ENCODE peak calls at places on chromosomes 11 and 22, in ten cellular contexts. One of them, this sample, is unnamed. For H3K36me3 and H3K4me1, the result is how much of the 10 kb centered on the place peaks cover.

GRCh38 chr22:46354176-46354992 is 18.9 kb downstream of the TRMU start:
- DNase-seq in pancreas: peak
- DNase-seq in GM23338: no peak
- DNase-seq in PC-9: no peak
- DNase-seq in ovary: peak
- DNase-seq in CD4-positive, alpha-beta memory T cell: no peak
- DNase-seq in naive thymus-derived CD4-positive, alpha-beta T cell: no peak
- DNase-seq in tibial artery: no peak
- DNase-seq in K562: no peak
- DNase-seq in stomach: no peak
- DNase-seq in this sample: no peak

GRCh38 chr11:73734996-73735395 is 25.9 kb downstream of the RAB6A start:
- DNase-seq in pancreas: no peak
- DNase-seq in GM23338: no peak
- DNase-seq in PC-9: no peak
- DNase-seq in ovary: no peak
- DNase-seq in CD4-positive, alpha-beta memory T cell: no peak
- DNase-seq in naive thymus-derived CD4-positive, alpha-beta T cell: no peak
- DNase-seq in tibial artery: no peak
- DNase-seq in K562: no peak
- DNase-seq in stomach: no peak
- DNase-seq in this sample: no peak

GRCh38 chr22:20783844-20784723 is 10.2 kb downstream of the SERPIND1 start:
- DNase-seq in pancreas: no peak
- DNase-seq in GM23338: peak
- DNase-seq in PC-9: peak
- DNase-seq in ovary: no peak
- DNase-seq in CD4-positive, alpha-beta memory T cell: peak
- DNase-seq in naive thymus-derived CD4-positive, alpha-beta T cell: peak
- DNase-seq in tibial artery: no peak
- DNase-seq in K562: peak
- DNase-seq in stomach: no peak
- DNase-seq in this sample: peak

GRCh38 chr22:36816635-36817428 is at the start of gene PVALB:
- DNase-seq in pancreas: peak
- DNase-seq in GM23338: peak
- DNase-seq in PC-9: peak
- DNase-seq in ovary: no peak
- DNase-seq in CD4-positive, alpha-beta memory T cell: no peak
- DNase-seq in naive thymus-derived CD4-positive, alpha-beta T cell: no peak
- DNase-seq in tibial artery: no peak
- DNase-seq in K562: peak
- DNase-seq in stomach: no peak
- DNase-seq in this sample: no peak

GRCh38 chr11:60370811-60371297 is 7.5 kb upstream of the MS4A7 start:
- DNase-seq in pancreas: no peak
- DNase-seq in GM23338: no peak
- DNase-seq in PC-9: no peak
- DNase-seq in ovary: no peak
- DNase-seq in CD4-positive, alpha-beta memory T cell: no peak
- DNase-seq in naive thymus-derived CD4-positive, alpha-beta T cell: no peak
- DNase-seq in tibial artery: no peak
- DNase-seq in K562: no peak
- DNase-seq in stomach: no peak
- DNase-seq in this sample: peak

GRCh38 chr11:130642994-130643393 is 194.5 kb downstream of the ADAMTS15 start:
- DNase-seq in pancreas: no peak
- DNase-seq in GM23338: no peak
- DNase-seq in PC-9: no peak
- DNase-seq in ovary: no peak
- DNase-seq in CD4-positive, alpha-beta memory T cell: no peak
- DNase-seq in naive thymus-derived CD4-positive, alpha-beta T cell: no peak
- DNase-seq in tibial artery: no peak
- DNase-seq in K562: no peak
- DNase-seq in stomach: no peak
- DNase-seq in this sample: no peak

GRCh38 chr11:119055901-119056300 is 1.1 kb downstream of the HYOU1 start:
- DNase-seq in pancreas: no peak
- DNase-seq in GM23338: peak
- DNase-seq in PC-9: no peak
- DNase-seq in ovary: no peak
- DNase-seq in CD4-positive, alpha-beta memory T cell: no peak
- DNase-seq in naive thymus-derived CD4-positive, alpha-beta T cell: no peak
- DNase-seq in tibial artery: no peak
- DNase-seq in K562: peak
- DNase-seq in stomach: no peak
- DNase-seq in this sample: no peak

GRCh38 chr22:44161673-44162072 is 19.1 kb upstream of the PARVG start:
- DNase-seq in pancreas: no peak
- DNase-seq in GM23338: no peak
- DNase-seq in PC-9: no peak
- DNase-seq in ovary: no peak
- DNase-seq in CD4-positive, alpha-beta memory T cell: no peak
- DNase-seq in naive thymus-derived CD4-positive, alpha-beta T cell: no peak
- DNase-seq in tibial artery: no peak
- DNase-seq in K562: no peak
- DNase-seq in stomach: no peak
- DNase-seq in this sample: no peak

GRCh38 chr11:64469288-64469687 is 110.3 kb downstream of the RPS6KA4 start:
- DNase-seq in pancreas: no peak
- DNase-seq in GM23338: no peak
- DNase-seq in PC-9: no peak
- DNase-seq in ovary: no peak
- DNase-seq in CD4-positive, alpha-beta memory T cell: no peak
- DNase-seq in naive thymus-derived CD4-positive, alpha-beta T cell: no peak
- DNase-seq in tibial artery: peak
- DNase-seq in K562: no peak
- DNase-seq in stomach: no peak
- DNase-seq in this sample: no peak

GRCh38 chr22:42064629-42065028 is 6.0 kb downstream of the NAGA start:
- DNase-seq in pancreas: no peak
- DNase-seq in GM23338: no peak
- DNase-seq in PC-9: no peak
- DNase-seq in ovary: no peak
- DNase-seq in CD4-positive, alpha-beta memory T cell: no peak
- DNase-seq in naive thymus-derived CD4-positive, alpha-beta T cell: no peak
- DNase-seq in tibial artery: no peak
- DNase-seq in K562: no peak
- DNase-seq in stomach: no peak
- DNase-seq in this sample: no peak
- H3K4me3 ChIP-seq in pancreas: no peak
- H3K4me3 ChIP-seq in GM23338: peak
- H3K4me3 ChIP-seq in PC-9: no peak
- H3K4me3 ChIP-seq in ovary: no peak
- H3K4me3 ChIP-seq in CD4-positive, alpha-beta memory T cell: no peak
- H3K4me3 ChIP-seq in naive thymus-derived CD4-positive, alpha-beta T cell: no peak
- H3K4me3 ChIP-seq in tibial artery: no peak
- H3K4me3 ChIP-seq in K562: no peak
- H3K4me3 ChIP-seq in stomach: no peak
- H3K4me3 ChIP-seq in this sample: no peak

DNA sequence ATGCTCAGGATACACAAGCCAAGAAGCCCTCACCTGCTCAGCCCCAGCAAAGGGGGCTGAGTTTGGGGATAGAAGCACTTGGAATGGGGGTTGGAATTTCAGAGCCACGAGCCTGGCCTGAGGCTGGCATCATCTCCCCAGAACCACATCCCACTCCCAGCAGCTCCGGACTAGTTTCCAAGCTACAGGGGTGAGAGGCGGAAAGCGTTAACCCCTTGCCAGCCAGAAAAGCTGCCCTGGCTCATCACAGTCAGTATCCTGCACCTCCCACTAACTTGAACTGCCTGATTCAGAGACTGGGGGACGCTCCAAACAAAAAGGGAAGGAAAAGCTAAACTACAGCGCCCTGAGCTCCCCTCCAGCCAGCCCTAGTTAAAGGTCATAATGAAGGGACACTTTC is 19.0 kb upstream of the CHST1 start:
- DNase-seq in pancreas: no peak
- DNase-seq in GM23338: peak
- DNase-seq in PC-9: no peak
- DNase-seq in ovary: no peak
- DNase-seq in CD4-positive, alpha-beta memory T cell: no peak
- DNase-seq in naive thymus-derived CD4-positive, alpha-beta T cell: no peak
- DNase-seq in tibial artery: peak
- DNase-seq in K562: no peak
- DNase-seq in stomach: no peak
- DNase-seq in this sample: no peak
- H3K36me3 ChIP-seq in pancreas: under half
- H3K36me3 ChIP-seq in GM23338: under half
- H3K36me3 ChIP-seq in PC-9: under half
- H3K36me3 ChIP-seq in ovary: under half
- H3K36me3 ChIP-seq in CD4-positive, alpha-beta memory T cell: under half
- H3K36me3 ChIP-seq in naive thymus-derived CD4-positive, alpha-beta T cell: under half
- H3K36me3 ChIP-seq in tibial artery: under half
- H3K36me3 ChIP-seq in K562: under half
- H3K36me3 ChIP-seq in stomach: under half
- H3K36me3 ChIP-seq in this sample: under half

GRCh38 chr22:17920992-17921650 is 103.2 kb downstream of the MICAL3 start:
- DNase-seq in pancreas: no peak
- DNase-seq in GM23338: no peak
- DNase-seq in PC-9: no peak
- DNase-seq in ovary: no peak
- DNase-seq in CD4-positive, alpha-beta memory T cell: no peak
- DNase-seq in naive thymus-derived CD4-positive, alpha-beta T cell: no peak
- DNase-seq in tibial artery: no peak
- DNase-seq in K562: no peak
- DNase-seq in stomach: no peak
- DNase-seq in this sample: no peak

GRCh38 chr22:17919276-17920144 is 104.9 kb downstream of the MICAL3 start:
- DNase-seq in pancreas: no peak
- DNase-seq in GM23338: peak
- DNase-seq in PC-9: no peak
- DNase-seq in ovary: no peak
- DNase-seq in CD4-positive, alpha-beta memory T cell: no peak
- DNase-seq in naive thymus-derived CD4-positive, alpha-beta T cell: no peak
- DNase-seq in tibial artery: no peak
- DNase-seq in K562: no peak
- DNase-seq in stomach: no peak
- DNase-seq in this sample: no peak

GRCh38 chr22:17921871-17922821 is 102.2 kb downstream of the MICAL3 start:
- DNase-seq in pancreas: no peak
- DNase-seq in GM23338: peak
- DNase-seq in PC-9: no peak
- DNase-seq in ovary: peak
- DNase-seq in CD4-positive, alpha-beta memory T cell: no peak
- DNase-seq in naive thymus-derived CD4-positive, alpha-beta T cell: no peak
- DNase-seq in tibial artery: no peak
- DNase-seq in K562: peak
- DNase-seq in stomach: no peak
- DNase-seq in this sample: peak

GRCh38 chr22:17918840-17919239 is 105.5 kb downstream of the MICAL3 start:
- DNase-seq in pancreas: no peak
- DNase-seq in GM23338: no peak
- DNase-seq in PC-9: peak
- DNase-seq in ovary: no peak
- DNase-seq in CD4-positive, alpha-beta memory T cell: no peak
- DNase-seq in naive thymus-derived CD4-positive, alpha-beta T cell: no peak
- DNase-seq in tibial artery: no peak
- DNase-seq in K562: no peak
- DNase-seq in stomach: no peak
- DNase-seq in this sample: no peak

DNA sequence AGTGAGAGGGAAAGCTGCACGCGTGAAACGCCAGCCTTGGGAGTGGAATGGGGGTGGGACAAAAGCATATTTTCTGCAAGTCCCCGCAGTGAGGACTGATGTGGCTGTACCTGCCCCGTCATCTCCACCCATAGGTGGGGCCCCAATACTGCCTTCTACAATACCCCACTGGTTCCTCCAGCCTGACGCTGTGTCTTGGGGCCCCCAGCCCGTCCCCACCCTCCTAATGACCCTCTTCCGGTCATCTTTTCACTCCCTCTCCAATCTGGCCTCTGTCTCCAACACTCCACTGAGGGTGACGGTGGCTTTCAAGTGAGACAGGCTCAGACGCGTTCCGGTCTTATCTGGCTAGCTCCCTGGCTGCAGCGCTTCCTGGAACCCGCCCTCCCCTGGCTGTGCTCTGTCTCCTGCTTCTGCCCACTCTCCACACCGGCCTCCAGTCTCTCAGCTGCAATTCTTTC is 104.2 kb downstream of the MICAL3 start:
- DNase-seq in pancreas: no peak
- DNase-seq in GM23338: peak
- DNase-seq in PC-9: no peak
- DNase-seq in ovary: peak
- DNase-seq in CD4-positive, alpha-beta memory T cell: no peak
- DNase-seq in naive thymus-derived CD4-positive, alpha-beta T cell: no peak
- DNase-seq in tibial artery: no peak
- DNase-seq in K562: peak
- DNase-seq in stomach: peak
- DNase-seq in this sample: peak
- H3K4me1 ChIP-seq in pancreas: under half
- H3K4me1 ChIP-seq in GM23338: under half
- H3K4me1 ChIP-seq in PC-9: under half
- H3K4me1 ChIP-seq in ovary: under half
- H3K4me1 ChIP-seq in CD4-positive, alpha-beta memory T cell: under half
- H3K4me1 ChIP-seq in naive thymus-derived CD4-positive, alpha-beta T cell: under half
- H3K4me1 ChIP-seq in tibial artery: half or more
- H3K4me1 ChIP-seq in K562: half or more
- H3K4me1 ChIP-seq in stomach: half or more
- H3K4me1 ChIP-seq in this sample: under half

GRCh38 chr11:72221386-72221785 is 3.2 kb upstream of the INPPL1 start:
- DNase-seq in pancreas: peak
- DNase-seq in GM23338: no peak
- DNase-seq in PC-9: no peak
- DNase-seq in ovary: no peak
- DNase-seq in CD4-positive, alpha-beta memory T cell: no peak
- DNase-seq in naive thymus-derived CD4-positive, alpha-beta T cell: no peak
- DNase-seq in tibial artery: no peak
- DNase-seq in K562: peak
- DNase-seq in stomach: peak
- DNase-seq in this sample: peak

GRCh38 chr11:72222106-72222891 is 2.3 kb upstream of the INPPL1 start:
- DNase-seq in pancreas: peak
- DNase-seq in GM23338: no peak
- DNase-seq in PC-9: no peak
- DNase-seq in ovary: peak
- DNase-seq in CD4-positive, alpha-beta memory T cell: no peak
- DNase-seq in naive thymus-derived CD4-positive, alpha-beta T cell: no peak
- DNase-seq in tibial artery: peak
- DNase-seq in K562: peak
- DNase-seq in stomach: peak
- DNase-seq in this sample: peak

GRCh38 chr11:72217856-72218745 is 1.5 kb downstream of the FOLR2 start:
- DNase-seq in pancreas: no peak
- DNase-seq in GM23338: no peak
- DNase-seq in PC-9: no peak
- DNase-seq in ovary: no peak
- DNase-seq in CD4-positive, alpha-beta memory T cell: no peak
- DNase-seq in naive thymus-derived CD4-positive, alpha-beta T cell: no peak
- DNase-seq in tibial artery: no peak
- DNase-seq in K562: no peak
- DNase-seq in stomach: peak
- DNase-seq in this sample: no peak

GRCh38 chr11:72222907-72223614 is 1.5 kb upstream of the INPPL1 start:
- DNase-seq in pancreas: peak
- DNase-seq in GM23338: peak
- DNase-seq in PC-9: peak
- DNase-seq in ovary: peak
- DNase-seq in CD4-positive, alpha-beta memory T cell: peak
- DNase-seq in naive thymus-derived CD4-positive, alpha-beta T cell: peak
- DNase-seq in tibial artery: peak
- DNase-seq in K562: peak
- DNase-seq in stomach: peak
- DNase-seq in this sample: peak

GRCh38 chr11:72220696-72221363 is 3.7 kb upstream of the INPPL1 start:
- DNase-seq in pancreas: peak
- DNase-seq in GM23338: no peak
- DNase-seq in PC-9: no peak
- DNase-seq in ovary: no peak
- DNase-seq in CD4-positive, alpha-beta memory T cell: no peak
- DNase-seq in naive thymus-derived CD4-positive, alpha-beta T cell: no peak
- DNase-seq in tibial artery: no peak
- DNase-seq in K562: no peak
- DNase-seq in stomach: peak
- DNase-seq in this sample: no peak
- H3K4me3 ChIP-seq in pancreas: no peak
- H3K4me3 ChIP-seq in GM23338: no peak
- H3K4me3 ChIP-seq in PC-9: no peak
- H3K4me3 ChIP-seq in ovary: no peak
- H3K4me3 ChIP-seq in CD4-positive, alpha-beta memory T cell: no peak
- H3K4me3 ChIP-seq in naive thymus-derived CD4-positive, alpha-beta T cell: no peak
- H3K4me3 ChIP-seq in tibial artery: no peak
- H3K4me3 ChIP-seq in K562: no peak
- H3K4me3 ChIP-seq in stomach: no peak
- H3K4me3 ChIP-seq in this sample: no peak